ENCODE peak calls at places on chromosome 20, in eight cellular contexts. X is foreskin fibroblast, M is SJSA1, W is psoas muscle, P is endothelial cell of umbilical vein, Q is ascending aorta, J is fibroblast of mammary gland, Y is right lobe of liver. K is an unnamed sample.

GRCh38 chr20:61919675-61920365 is 145.9 kb downstream of the TAF4 start:
- DNase-seq in P (no peak), M (no peak), Y (no peak), W (no peak), Q (no peak), X (no peak), J (no peak), K (no peak)

GRCh38 chr20:9699181-9699580 is 139.7 kb downstream of the PAK5 start:
- DNase-seq in J (no peak), X (no peak), M (no peak), P (no peak), W (no peak), Q (no peak), Y (no peak), K (no peak)

GRCh38 chr20:21099653-21100589 is 6.2 kb downstream of the LINC00237 start:
- DNase-seq in Y (no peak), J (no peak), Q (no peak), W (peak), X (no peak), M (peak), P (no peak), K (no peak)

GRCh38 chr20:35398660-35399144 is 13.1 kb downstream of the UQCC1 start:
- DNase-seq in P (peak), Y (no peak), X (peak), J (peak), M (no peak), W (no peak), Q (no peak), K (no peak)

GRCh38 chr20:60057866-60058807 is 99.9 kb downstream of the CDH26 start:
- DNase-seq in Q (no peak), Y (peak), P (no peak), X (no peak), J (peak), W (peak), M (no peak), K (no peak)

GRCh38 chr20:19911810-19912382 is 105.3 kb upstream of the NAA20 start:
- DNase-seq in W (no peak), Q (no peak), P (no peak), X (no peak), J (no peak), M (no peak), Y (no peak), K (no peak)

GRCh38 chr20:54320148-54320607 is 112.3 kb downstream of the PFDN4 start:
- DNase-seq in J (no peak), Q (no peak), W (no peak), X (no peak), M (no peak), Y (no peak), P (no peak), K (no peak)

GRCh38 chr20:63617092-63617875 is 9.6 kb downstream of the GMEB2 start:
- DNase-seq in Q (no peak), W (no peak), P (no peak), M (no peak), Y (no peak), J (no peak), X (no peak), K (no peak)

GRCh38 chr20:34549291-34549928 is 9.1 kb upstream of the MAP1LC3A start:
- DNase-seq in M (no peak), Y (no peak), P (no peak), X (no peak), Q (no peak), J (no peak), W (no peak), K (no peak)

GRCh38 chr20:1838479-1839279 is 56.5 kb upstream of the SIRPA start:
- DNase-seq in P (no peak), J (no peak), X (no peak), W (no peak), M (no peak), Q (no peak), Y (no peak), K (no peak)

GRCh38 chr20:60252866-60253265 is 294.6 kb downstream of the CDH26 start:
- DNase-seq in W (no peak), J (no peak), M (no peak), Y (no peak), Q (no peak), X (no peak), P (no peak), K (no peak)

GRCh38 chr20:22689246-22689645 is 104.9 kb upstream of the FOXA2 start:
- DNase-seq in Y (no peak), W (no peak), M (no peak), Q (no peak), X (no peak), J (no peak), P (no peak), K (no peak)

GRCh38 chr20:22688485-22688884 is 104.1 kb upstream of the FOXA2 start:
- DNase-seq in Y (no peak), W (no peak), J (peak), M (no peak), X (no peak), P (no peak), Q (no peak), K (no peak)

GRCh38 chr20:22690616-22691179 is 106.3 kb upstream of the FOXA2 start:
- DNase-seq in M (no peak), J (no peak), W (no peak), Y (no peak), X (no peak), Q (no peak), P (no peak), K (no peak)

GRCh38 chr20:22691369-22692118 is 107.2 kb upstream of the FOXA2 start:
- DNase-seq in Q (peak), M (peak), P (peak), Y (peak), W (peak), X (peak), J (peak), K (no peak)

GRCh38 chr20:22690000-22690399 is 105.6 kb upstream of the FOXA2 start:
- DNase-seq in X (no peak), M (no peak), J (no peak), Q (no peak), Y (peak), W (no peak), P (no peak), K (no peak)
- H3K4me3 ChIP-seq in X (no peak), M (no peak), J (no peak), Q (no peak), Y (no peak), W (no peak), P (no peak), K (no peak)

DNA sequence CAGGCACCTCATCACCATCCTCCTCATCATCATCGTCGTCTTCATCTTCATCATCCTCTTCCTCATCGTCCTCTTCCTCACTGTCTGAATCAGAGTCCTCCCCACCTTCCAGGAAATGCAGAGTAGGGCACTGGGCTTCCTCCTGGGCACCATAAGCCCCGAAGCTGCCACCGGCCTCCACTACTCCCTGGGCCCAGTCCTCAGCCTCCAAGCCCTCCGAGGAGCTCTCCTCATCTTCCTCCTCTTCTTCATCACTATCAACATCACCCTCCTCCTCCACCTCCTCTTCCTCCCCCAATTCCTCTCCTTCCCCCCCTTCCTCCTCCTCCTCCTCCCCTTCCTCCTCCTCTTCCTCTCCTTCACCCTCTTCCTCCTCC is 1.7 kb downstream of the CENPB start:
- DNase-seq in J (no peak), W (peak), M (no peak), X (no peak), P (no peak), Y (no peak), Q (no peak), K (no peak)
- H3K4me3 ChIP-seq in J (peak), W (peak), M (peak), X (peak), P (no peak), Y (no peak), Q (peak), K (no peak)

DNA sequence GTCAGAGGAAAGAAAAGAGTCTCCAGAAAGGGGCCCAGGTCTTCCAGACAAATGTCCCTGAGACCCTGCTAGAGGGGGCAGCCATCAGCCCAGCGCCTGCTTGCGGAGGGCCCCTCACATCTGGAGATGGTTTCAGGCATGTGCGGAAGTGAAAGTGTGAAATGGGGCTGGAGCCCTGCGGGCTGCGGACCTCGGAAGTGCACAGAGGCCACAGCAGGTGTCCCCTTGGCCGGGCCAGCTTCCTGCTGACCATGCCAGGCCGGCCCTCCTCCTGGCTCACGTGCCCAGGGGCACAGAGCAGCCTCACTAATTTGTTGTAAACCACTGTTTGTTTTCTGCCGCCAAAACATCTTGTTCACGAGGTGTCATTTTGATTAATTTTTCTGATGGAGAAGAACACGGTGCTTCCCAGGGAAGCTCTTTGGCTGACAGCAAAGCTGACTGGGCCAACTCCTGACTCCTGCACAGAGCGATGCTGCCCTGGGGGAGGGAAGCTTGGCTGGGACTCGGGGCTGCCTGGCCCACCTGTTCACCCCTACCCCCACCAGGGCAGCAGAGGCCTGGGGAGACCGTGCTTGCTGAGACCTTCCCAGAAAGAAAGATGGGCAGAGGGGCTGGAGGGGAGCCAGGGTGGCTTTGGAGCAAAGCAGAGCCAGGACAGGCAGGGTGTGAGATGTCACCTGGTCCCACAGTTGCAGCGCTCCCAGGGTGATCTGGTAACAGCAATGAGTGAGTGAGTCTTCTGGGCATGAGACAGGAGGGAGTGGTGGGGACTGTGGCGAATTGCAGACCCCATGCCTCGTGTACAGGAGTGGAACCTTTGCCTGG is 54.2 kb downstream of the BCAS4 start:
- DNase-seq in P (no peak), X (no peak), Q (no peak), W (no peak), Y (peak), M (no peak), J (no peak), K (peak)
- H3K4me3 ChIP-seq in P (no peak), X (no peak), Q (peak), W (peak), Y (peak), M (no peak), J (no peak), K (no peak)

GRCh38 chr20:41135888-41136243 is 1.5 kb upstream of the PLCG1 start:
- DNase-seq in Q (no peak), P (no peak), Y (no peak), J (no peak), W (no peak), X (no peak), M (no peak), K (no peak)
- H3K4me3 ChIP-seq in Q (no peak), P (no peak), Y (no peak), J (no peak), W (no peak), X (no peak), M (no peak), K (no peak)